ENCODE peak calls at places on chromosomes 12 and 14, in nine cellular contexts. W is H54; F is NCI-H460; Y is stimulated activated naive CD4-positive, alpha-beta T cell treated with Interleukin-2 at 50 U/mL for 16 hours; N is activated CD8-positive, alpha-beta memory T cell treated with anti-CD3 and anti-CD28 coated beads, Interleukin-2, amount 50 U/mL, for 4 hours; Z is T-helper 1 cell; D is AG08396; X is Calu3; S is stomach. T is an unnamed sample.

GRCh38 chr14:93462479-93462878 is 31.7 kb downstream of the UNC79 start:
- DNase-seq in D (no peak), Y (no peak), F (no peak), X (no peak), N (no peak), S (no peak), W (no peak), Z (no peak), T (no peak)

GRCh38 chr14:71266994-71267636 is 359.9 kb downstream of the PCNX1 start:
- DNase-seq in N (no peak), S (no peak), W (no peak), Y (no peak), F (no peak), Z (no peak), X (no peak), D (no peak), T (no peak)

GRCh38 chr12:67068773-67069450 is 200.2 kb upstream of the CAND1 start:
- DNase-seq in N (peak), S (peak), F (peak), Y (peak), Z (peak), X (peak), D (peak), W (no peak), T (peak)

GRCh38 chr12:12267801-12268200 is 957 bp upstream of the LRP6 start:
- DNase-seq in Y (no peak), Z (no peak), N (no peak), W (no peak), X (no peak), D (no peak), S (no peak), F (no peak), T (no peak)

GRCh38 chr14:52694761-52695480 is 437 bp downstream of the ERO1A start:
- DNase-seq in D (peak), N (peak), W (no peak), X (peak), Z (peak), S (peak), Y (peak), F (no peak), T (peak)

GRCh38 chr12:127179199-127179598 is 1087.8 kb upstream of the TMEM132C start:
- DNase-seq in Z (no peak), Y (no peak), S (no peak), N (no peak), F (no peak), W (no peak), D (no peak), X (no peak), T (no peak)

GRCh38 chr12:132171293-132171967 is 27.2 kb downstream of the NOC4L start:
- DNase-seq in F (no peak), Y (no peak), W (no peak), S (no peak), D (no peak), X (no peak), Z (no peak), N (peak), T (peak)

GRCh38 chr12:7374423-7375144 is 69.4 kb downstream of the CD163L1 start:
- DNase-seq in Z (no peak), S (no peak), F (peak), X (peak), D (peak), Y (no peak), N (no peak), W (peak), T (no peak)

GRCh38 chr12:66160704-66161103 is 9.1 kb downstream of the TMBIM4 start:
- DNase-seq in X (no peak), S (no peak), F (no peak), Y (no peak), W (no peak), D (no peak), N (no peak), Z (no peak), T (no peak)

GRCh38 chr14:53193193-53193592 is 40.1 kb upstream of the DDHD1 start:
- DNase-seq in Z (no peak), X (no peak), W (no peak), S (no peak), N (no peak), F (no peak), D (no peak), Y (no peak), T (no peak)

GRCh38 chr12:107557589-107558100 is 128.0 kb upstream of the PWP1 start:
- DNase-seq in Y (no peak), S (no peak), N (no peak), X (no peak), F (no peak), Z (no peak), W (no peak), D (no peak), T (no peak)

GRCh38 chr12:132205271-132206092 is 61.2 kb downstream of the NOC4L start:
- DNase-seq in D (peak), F (no peak), Z (no peak), X (no peak), S (no peak), Y (no peak), W (no peak), N (no peak), T (no peak)

T was measured in activated naive CD4-positive, alpha-beta T cell treated with anti-CD3 and anti-CD28 coated beads, Interleukin-2, amount 50 U/mL, for 16 hours.